ENCODE peak calls at places on chromosomes 12 and 14, in six cellular contexts. M is HEK293T; Q is stimulated activated CD4-positive, alpha-beta T cell treated with anti-CD3 and anti-CD28 coated beads, Interleukin-15, amount 100 ng/mL, for 24 hours; L is cardiac muscle cell; S is uterus; A is CD4-positive, alpha-beta memory T cell. U is an unnamed sample.

GRCh38 chr14:51784466-51784865 is 75.9 kb upstream of the GNG2 start:
- DNase-seq in M (no peak), Q (no peak), L (no peak), S (no peak), A (no peak), U (no peak)

GRCh38 chr12:53623526-53623925 is 2.7 kb downstream of the ATF7 start:
- DNase-seq in M (no peak), Q (no peak), L (no peak), S (no peak), A (no peak), U (no peak)

GRCh38 chr14:69055125-69055524 is 76.0 kb upstream of the ACTN1 start:
- DNase-seq in M (no peak), Q (no peak), L (no peak), S (no peak), A (no peak), U (no peak)

GRCh38 chr12:8038659-8039114 is 6.2 kb downstream of the FOXJ2 start:
- DNase-seq in M (peak; percentile 53), Q (peak; percentile 46), L (peak; percentile 93), S (peak; percentile 49), A (no peak), U (peak; percentile 63)

GRCh38 chr12:53160673-53161072 is 19.8 kb upstream of the ZNF740 start:
- DNase-seq in M (no peak), Q (no peak), L (no peak), S (no peak), A (no peak), U (no peak)

GRCh38 chr12:126895946-126896520 is 1370.9 kb upstream of the TMEM132C start:
- DNase-seq in M (no peak), Q (no peak), L (no peak), S (no peak), A (no peak), U (no peak)

GRCh38 chr12:97575792-97576191 is 113.2 kb downstream of the RMST start:
- DNase-seq in M (no peak), Q (no peak), L (no peak), S (no peak), A (no peak), U (no peak)

GRCh38 chr14:20866963-20867362 is 24.2 kb upstream of the RNASE3 start:
- DNase-seq in M (no peak), Q (no peak), L (peak; percentile 73), S (no peak), A (no peak), U (no peak)

GRCh38 chr12:101480849-101481248 is 5.7 kb downstream of the SPIC start:
- DNase-seq in M (no peak), Q (no peak), L (no peak), S (no peak), A (no peak), U (no peak)

GRCh38 chr12:16984484-16984883 is 378.5 kb upstream of the LMO3 start:
- DNase-seq in M (no peak), Q (no peak), L (no peak), S (no peak), A (no peak), U (no peak)

GRCh38 chr12:67927815-67928214 is 61.4 kb upstream of the IFNG-AS1 start:
- DNase-seq in M (no peak), Q (no peak), L (no peak), S (no peak), A (no peak), U (no peak)

GRCh38 chr12:93361159-93361919 is 16.4 kb upstream of the NUDT4 start:
- DNase-seq in M (no peak), Q (no peak), L (no peak), S (no peak), A (no peak), U (no peak)

GRCh38 chr14:90596733-90597132 is 199.9 kb downstream of the CALM1 start:
- DNase-seq in M (no peak), Q (no peak), L (no peak), S (no peak), A (no peak), U (no peak)